ENCODE peak calls at places on chromosomes 1 and 21, in five cellular contexts. C is C1 segment of cervical spinal cord, G is EL, O is upper lobe of right lung, L is 8988T. Y is an unnamed sample.
A peak's percentile ranks its signal among the peaks of the same experiment; 100 is the strongest.

GRCh38 chr1:63949965-63950364 is 176.1 kb downstream of the ROR1 start:
- DNase-seq in C (no peak), G (no peak), O (no peak), L (no peak), Y (no peak)

GRCh38 chr1:25568834-25569598 is 25.6 kb downstream of the LDLRAP1 start:
- DNase-seq in C (no peak), G (peak; percentile 96), O (no peak), L (peak; percentile 79), Y (no peak)

GRCh38 chr1:241411056-241411775 is 54.2 kb upstream of the RGS7 start:
- DNase-seq in C (no peak), G (peak; percentile 60), O (no peak), L (no peak), Y (no peak)

GRCh38 chr1:202251424-202252256 is 58.0 kb downstream of the LGR6 start:
- DNase-seq in C (no peak), G (no peak), O (no peak), L (no peak), Y (no peak)

GRCh38 chr1:51958824-51959223 is 31.7 kb downstream of the RAB3B start:
- DNase-seq in C (no peak), G (no peak), O (no peak), L (no peak), Y (no peak)

GRCh38 chr1:8015036-8015808 is 10.9 kb downstream of the ERRFI1 start:
- DNase-seq in C (no peak), G (peak; percentile 87), O (no peak), L (no peak), Y (no peak)

GRCh38 chr1:104636581-104636980 is 886.9 kb downstream of the AMY1C start:
- DNase-seq in C (no peak), G (no peak), O (no peak), L (no peak), Y (no peak)

GRCh38 chr1:172343246-172344099 is 77.0 kb upstream of the C1orf105 start:
- DNase-seq in C (no peak), G (peak; percentile 86), O (no peak), L (no peak), Y (no peak)

GRCh38 chr1:9689011-9689706 is 37.6 kb downstream of the PIK3CD start:
- DNase-seq in C (peak; percentile 25), G (peak; percentile 87), O (peak; percentile 93), L (peak; percentile 31), Y (peak; percentile 49)

GRCh38 chr1:41726899-41727748 is 191.6 kb downstream of the HIVEP3 start:
- DNase-seq in C (peak; percentile 52), G (no peak), O (peak; percentile 90), L (no peak), Y (no peak)

GRCh38 chr1:109980324-109981127 is 4.0 kb upstream of the AHCYL1 start:
- DNase-seq in C (no peak), G (no peak), O (peak; percentile 75), L (peak; percentile 57), Y (peak; percentile 65)

GRCh38 chr1:15322648-15323350 is 75.8 kb downstream of the FHAD1 start:
- DNase-seq in C (no peak), G (peak; percentile 15), O (peak; percentile 33), L (no peak), Y (no peak)

GRCh38 chr21:40793057-40793456 is 53.9 kb downstream of the DSCAM start:
- DNase-seq in C (no peak), G (peak; percentile 34), O (no peak), L (no peak), Y (no peak)

GRCh38 chr1:185316163-185317033 is 645 bp downstream of the IVNS1ABP start:
- DNase-seq in C (peak; percentile 85), G (peak; percentile 91), O (peak; percentile 97), L (peak; percentile 53), Y (peak; percentile 64)

GRCh38 chr1:24481843-24482610 is 20.6 kb upstream of the RCAN3 start:
- DNase-seq in C (no peak), G (peak; percentile 12), O (no peak), L (no peak), Y (no peak)

GRCh38 chr1:223390618-223391017 is 2.6 kb upstream of the CCDC185 start:
- DNase-seq in C (no peak), G (no peak), O (no peak), L (no peak), Y (no peak)

GRCh38 chr1:234288946-234289345 is 84.3 kb upstream of the COA6 start:
- DNase-seq in C (no peak), G (peak; percentile 3), O (no peak), L (no peak), Y (no peak)

GRCh38 chr1:234393190-234393589 is 19.9 kb downstream of the COA6 start:
- DNase-seq in C (no peak), G (no peak), O (no peak), L (no peak), Y (no peak)

GRCh38 chr21:45756029-45756428 is 112.5 kb downstream of the PCBP3 start:
- DNase-seq in C (no peak), G (no peak), O (no peak), L (no peak), Y (no peak)

GRCh38 chr21:34962136-34962535 is 87.0 kb downstream of the RUNX1 start:
- DNase-seq in C (no peak), G (no peak), O (no peak), L (no peak), Y (no peak)

GRCh38 chr1:76177644-76178043 is 103.1 kb downstream of the ST6GALNAC3 start:
- DNase-seq in C (no peak), G (no peak), O (no peak), L (no peak), Y (no peak)

GRCh38 chr1:192576190-192577144 is 894 bp downstream of the RGS1 start:
- DNase-seq in C (no peak), G (no peak), O (no peak), L (no peak), Y (no peak)

GRCh38 chr1:113758631-113759340 is 500 bp downstream of the PHTF1 start:
- DNase-seq in C (peak; percentile 67), G (peak; percentile 73), O (peak; percentile 89), L (peak; percentile 26), Y (peak; percentile 55)

GRCh38 chr1:182357177-182357576 is 34.4 kb downstream of the GLUL start:
- DNase-seq in C (no peak), G (no peak), O (no peak), L (no peak), Y (no peak)

GRCh38 chr1:22055463-22055862 is 3.0 kb downstream of the CDC42 start:
- DNase-seq in C (no peak), G (no peak), O (no peak), L (no peak), Y (no peak)

GRCh38 chr1:17355898-17356297 is 16.1 kb upstream of the PADI6 start:
- DNase-seq in C (no peak), G (no peak), O (no peak), L (no peak), Y (no peak)

GRCh38 chr21:45167796-45168222 is 93.4 kb downstream of the ADARB1 start:
- DNase-seq in C (no peak), G (peak; percentile 34), O (no peak), L (no peak), Y (no peak)

GRCh38 chr1:241518447-241519307 is 878 bp downstream of the FH start:
- DNase-seq in C (peak; percentile 34), G (peak; percentile 40), O (peak; percentile 74), L (no peak), Y (peak; percentile 4)

GRCh38 chr1:218705911-218706893 is 361.1 kb downstream of the TGFB2 start:
- DNase-seq in C (no peak), G (peak; percentile 98), O (no peak), L (no peak), Y (peak; percentile 36)

GRCh38 chr1:236422517-236422876 is 28.4 kb downstream of the EDARADD start:
- DNase-seq in C (no peak), G (no peak), O (no peak), L (no peak), Y (no peak)

GRCh38 chr1:203131548-203132200 is 4.1 kb downstream of the ADORA1 start:
- DNase-seq in C (no peak), G (no peak), O (peak; percentile 45), L (peak; percentile 6), Y (no peak)

GRCh38 chr1:155729031-155729898 is 40.4 kb downstream of the DAP3 start:
- DNase-seq in C (peak; percentile 12), G (peak; percentile 67), O (no peak), L (no peak), Y (peak; percentile 25)

GRCh38 chr1:227728059-227728891 is 6.8 kb downstream of the JMJD4 start:
- DNase-seq in C (no peak), G (peak; percentile 67), O (peak; percentile 92), L (peak; percentile 75), Y (peak; percentile 78)

GRCh38 chr1:226549937-226550670 is 1.5 kb downstream of the STUM start:
- DNase-seq in C (peak; percentile 36), G (peak; percentile 11), O (no peak), L (peak; percentile 64), Y (peak; percentile 32)

GRCh38 chr1:24558902-24559791 is 3.3 kb downstream of the NCMAP start:
- DNase-seq in C (peak; percentile 19), G (peak; percentile 90), O (peak; percentile 87), L (no peak), Y (peak; percentile 71)

GRCh38 chr21:46048926-46049889 is 48.7 kb upstream of the COL6A2 start:
- DNase-seq in C (no peak), G (peak; percentile 100), O (no peak), L (no peak), Y (no peak)

GRCh38 chr1:51516639-51517158 is 2.4 kb downstream of the EPS15 start:
- DNase-seq in C (no peak), G (peak; percentile 47), O (no peak), L (no peak), Y (no peak)

GRCh38 chr1:59272507-59272906 is 24.4 kb upstream of the FGGY start:
- DNase-seq in C (no peak), G (peak; percentile 78), O (no peak), L (no peak), Y (no peak)

GRCh38 chr1:115158181-115158580 is 68.9 kb upstream of the TSPAN2 start:
- DNase-seq in C (no peak), G (peak; percentile 74), O (no peak), L (no peak), Y (no peak)